ENCODE peak calls at places on chromosomes 13 and 19, in four cellular contexts. D is IMR-90; N is HFF-Myc; F is activated naive CD8-positive, alpha-beta T cell treated with anti-CD3 and anti-CD28 coated beads, Interleukin-2, amount 50 U/mL, for 24 hours. U is an unnamed sample.

GRCh38 chr13:22931576-22931975 is 249.2 kb upstream of the SGCG start:
- DNase-seq in N (no peak), D (no peak), F (no peak), U (no peak)

GRCh38 chr13:75685239-75685697 is 49.1 kb downstream of the LMO7 start:
- DNase-seq in D (peak; percentile 91), N (peak; percentile 64), F (no peak), U (no peak)

GRCh38 chr13:110306960-110307696 is at the start of the genes COL4A1 and COL4A2:
- DNase-seq in N (no peak), F (no peak), D (peak; percentile 77), U (no peak)

GRCh38 chr19:1837625-1838105 is 10.6 kb downstream of the REXO1 start:
- DNase-seq in F (peak; percentile 79), D (no peak), N (no peak), U (peak; percentile 86)

GRCh38 chr13:42174344-42175162 is 97.4 kb upstream of the AKAP11 start:
- DNase-seq in N (no peak), F (no peak), D (peak; percentile 73), U (peak; percentile 63)

GRCh38 chr19:16527971-16528521 is 14.2 kb downstream of the CHERP start:
- DNase-seq in F (peak; percentile 34), D (no peak), N (no peak), U (peak; percentile 69)

GRCh38 chr13:60114499-60115028 is 49.2 kb downstream of the DIAPH3 start:
- DNase-seq in N (no peak), F (no peak), D (no peak), U (peak; percentile 20)

GRCh38 chr13:18965347-18965855 is 216.2 kb downstream of the TUBA3C start:
- DNase-seq in D (no peak), N (no peak), F (no peak), U (no peak)

GRCh38 chr19:50022823-50023222 is 2.3 kb downstream of the VRK3 start:
- DNase-seq in F (no peak), D (no peak), N (no peak), U (no peak)

GRCh38 chr13:34152409-34152808 is 334.5 kb downstream of the RFC3 start:
- DNase-seq in D (no peak), N (no peak), F (no peak), U (no peak)

U was measured in erythroblast.